ENCODE peak calls at places on chromosome 9, in ten cellular contexts. D is NCI-H1436; M is stimulated activated CD8-positive, alpha-beta memory T cell treated with anti-CD3 and anti-CD28 coated beads, Interleukin-15, amount 100 ng/mL, for 48 hours; J is HEK293T; S is HCEC 1CT; E is SK-N-SH; K is renal cortical epithelial cell; U is stimulated activated CD4-positive, alpha-beta T cell treated with anti-CD3 and anti-CD28 coated beads, Interleukin-4, amount 100 ng/mL, for 4 hours; A is natural killer cell treated with Interleukin-12 subunit alpha and Interleukin-12 subunit beta and Interleukin-15 and Interleukin-18, amount 100 ng/mL, for 72 hours; N is SK-MEL-5. V is an unnamed sample.

GRCh38 chr9:90881648-90882047 is 80.0 kb downstream of the SYK start:
- DNase-seq in D (no peak), M (no peak), J (no peak), S (no peak), E (no peak), K (no peak), U (no peak), A (no peak), N (no peak), V (no peak)

GRCh38 chr9:135884328-135885035 is 22.9 kb downstream of the CAMSAP1 start:
- DNase-seq in D (no peak), M (no peak), J (no peak), S (peak; percentile 55), E (no peak), K (peak; percentile 27), U (no peak), A (no peak), N (no peak), V (no peak)

GRCh38 chr9:111937301-111937700 is 40.7 kb downstream of the UGCG start:
- DNase-seq in D (no peak), M (no peak), J (no peak), S (no peak), E (no peak), K (no peak), U (no peak), A (no peak), N (no peak), V (no peak)

GRCh38 chr9:136665704-136666363 is 3.1 kb downstream of the EGFL7 start:
- DNase-seq in D (no peak), M (no peak), J (peak; percentile 61), S (no peak), E (peak; percentile 95), K (no peak), U (peak; percentile 36), A (no peak), N (peak; percentile 26), V (peak; percentile 38)

GRCh38 chr9:130548103-130548502 is 31.3 kb upstream of the FUBP3 start:
- DNase-seq in D (no peak), M (no peak), J (no peak), S (no peak), E (no peak), K (no peak), U (no peak), A (no peak), N (no peak), V (no peak)

GRCh38 chr9:113587471-113588031 is 124.0 kb downstream of the RGS3 start:
- DNase-seq in D (no peak), M (no peak), J (peak; percentile 45), S (peak; percentile 20), E (peak; percentile 89), K (no peak), U (no peak), A (no peak), N (peak; percentile 69), V (no peak)

GRCh38 chr9:35547889-35548418 is 57.1 kb upstream of the TESK1 start:
- DNase-seq in D (no peak), M (no peak), J (no peak), S (no peak), E (no peak), K (no peak), U (no peak), A (no peak), N (no peak), V (no peak)

GRCh38 chr9:112863214-112863613 is 27.5 kb downstream of the SLC46A2 start:
- DNase-seq in D (no peak), M (no peak), J (no peak), S (peak; percentile 11), E (no peak), K (no peak), U (no peak), A (no peak), N (no peak), V (no peak)

GRCh38 chr9:7656648-7657047 is 142.9 kb downstream of the DMAC1 start:
- DNase-seq in D (no peak), M (no peak), J (no peak), S (no peak), E (no peak), K (peak; percentile 1), U (no peak), A (no peak), N (peak; percentile 79), V (no peak)

GRCh38 chr9:128628471-128629048 is 28.1 kb downstream of the DYNC2I2 start:
- DNase-seq in D (no peak), M (no peak), J (no peak), S (no peak), E (peak; percentile 36), K (no peak), U (no peak), A (no peak), N (no peak), V (no peak)

GRCh38 chr9:119047513-119047912 is 321.7 kb downstream of the BRINP1 start:
- DNase-seq in D (no peak), M (no peak), J (no peak), S (no peak), E (no peak), K (no peak), U (no peak), A (no peak), N (no peak), V (no peak)

GRCh38 chr9:114223564-114224246 is 68.4 kb downstream of the COL27A1 start:
- DNase-seq in D (no peak), M (no peak), J (no peak), S (peak; percentile 81), E (no peak), K (peak; percentile 77), U (no peak), A (no peak), N (no peak), V (peak; percentile 14)

GRCh38 chr9:116656535-116656934 is 30.6 kb upstream of the TRIM32 start:
- DNase-seq in D (peak; percentile 9), M (no peak), J (no peak), S (no peak), E (no peak), K (no peak), U (no peak), A (no peak), N (no peak), V (no peak)

GRCh38 chr9:131282688-131283422 is 6.5 kb upstream of the FAM78A start:
- DNase-seq in D (peak; percentile 16), M (no peak), J (peak; percentile 48), S (no peak), E (peak; percentile 84), K (no peak), U (peak; percentile 21), A (no peak), N (no peak), V (no peak)

GRCh38 chr9:91857831-91858669 is 92.0 kb downstream of the ROR2 start:
- DNase-seq in D (peak; percentile 40), M (no peak), J (no peak), S (no peak), E (no peak), K (no peak), U (no peak), A (no peak), N (no peak), V (no peak)

GRCh38 chr9:135552021-135552697 is 6.2 kb downstream of the OBP2A start:
- DNase-seq in D (no peak), M (no peak), J (no peak), S (no peak), E (no peak), K (no peak), U (no peak), A (no peak), N (no peak), V (no peak)

GRCh38 chr9:96450613-96451544 is 910 bp downstream of the HABP4 start:
- DNase-seq in D (no peak), M (no peak), J (peak; percentile 32), S (peak; percentile 9), E (peak; percentile 77), K (peak; percentile 27), U (peak; percentile 23), A (no peak), N (no peak), V (no peak)

GRCh38 chr9:98081477-98082219 is 25.1 kb downstream of the NANS start:
- DNase-seq in D (no peak), M (peak; percentile 52), J (no peak), S (peak; percentile 5), E (no peak), K (peak; percentile 94), U (no peak), A (peak; percentile 62), N (no peak), V (peak; percentile 26)

GRCh38 chr9:116905131-116905724 is 218.1 kb downstream of the TRIM32 start:
- DNase-seq in D (peak; percentile 65), M (no peak), J (no peak), S (no peak), E (no peak), K (no peak), U (no peak), A (no peak), N (no peak), V (no peak)